ENCODE peak calls at places on chromosomes 13 and 19, in six cellular contexts. B is trophoblast cell, A is IMR-90, C is neuronal stem cell, J is H9, W is H1. M is an unnamed sample.

GRCh38 chr19:9205506-9206113 is 13.8 kb downstream of the OR7D4 start:
- DNase-seq in B (peak; percentile 60), A (peak; percentile 54), C (peak; percentile 5), J (peak; percentile 78), W (peak; percentile 34), M (peak; percentile 49)

GRCh38 chr19:16228637-16229321 is 31.1 kb downstream of the AP1M1 start:
- DNase-seq in B (no peak), A (no peak), C (no peak), J (no peak), W (no peak), M (no peak)

GRCh38 chr19:17468302-17469091 is 1.8 kb upstream of the SLC27A1 start:
- DNase-seq in B (no peak), A (no peak), C (no peak), J (no peak), W (no peak), M (no peak)

GRCh38 chr13:68938639-68939038 is 1169.0 kb upstream of the ATXN8OS start:
- DNase-seq in B (no peak), A (no peak), C (no peak), J (no peak), W (no peak), M (no peak)

GRCh38 chr13:23445794-23446193 is 12.3 kb upstream of the SACS start:
- DNase-seq in B (no peak), A (no peak), C (no peak), J (no peak), W (no peak), M (no peak)

GRCh38 chr13:22214184-22214583 is 543.3 kb downstream of the FGF9 start:
- DNase-seq in B (no peak), A (no peak), C (no peak), J (no peak), W (no peak), M (no peak)

GRCh38 chr19:50679177-50680125 is 30.2 kb downstream of the C19orf81 start:
- DNase-seq in B (peak; percentile 23), A (peak; percentile 66), C (peak; percentile 67), J (peak; percentile 86), W (no peak), M (peak; percentile 8)

GRCh38 chr13:50589651-50590054 is 253.8 kb downstream of the DLEU7 start:
- DNase-seq in B (peak; percentile 40), A (peak; percentile 85), C (no peak), J (no peak), W (no peak), M (peak; percentile 91)

GRCh38 chr13:80742027-80742426 is 401.1 kb upstream of the SPRY2 start:
- DNase-seq in B (no peak), A (no peak), C (no peak), J (no peak), W (no peak), M (peak; percentile 36)

GRCh38 chr19:45607071-45608029 is 5.3 kb upstream of the GPR4 start:
- DNase-seq in B (peak; percentile 64), A (peak; percentile 59), C (peak; percentile 71), J (peak; percentile 90), W (peak; percentile 67), M (peak; percentile 82)

GRCh38 chr13:36480726-36481485 is 48.6 kb downstream of the CCNA1 start:
- DNase-seq in B (no peak), A (no peak), C (no peak), J (no peak), W (no peak), M (no peak)

GRCh38 chr13:77479326-77479725 is 56.2 kb upstream of the SCEL start:
- DNase-seq in B (no peak), A (no peak), C (no peak), J (no peak), W (no peak), M (no peak)

GRCh38 chr13:20997301-20998061 is 63.9 kb downstream of the LATS2 start:
- DNase-seq in B (peak; percentile 70), A (peak; percentile 98), C (no peak), J (peak; percentile 50), W (peak; percentile 19), M (peak; percentile 91)

GRCh38 chr13:98401936-98402335 is 175.0 kb downstream of the STK24 start:
- DNase-seq in B (no peak), A (no peak), C (no peak), J (peak; percentile 10), W (no peak), M (no peak)

GRCh38 chr19:38734426-38735256 is 9.6 kb downstream of the CAPN12 start:
- DNase-seq in B (peak; percentile 55), A (no peak), C (no peak), J (peak; percentile 39), W (no peak), M (peak; percentile 43)

GRCh38 chr19:19670070-19670551 is 1.5 kb downstream of the ZNF101 start:
- DNase-seq in B (peak; percentile 69), A (no peak), C (no peak), J (peak; percentile 61), W (peak; percentile 34), M (peak; percentile 11)

GRCh38 chr19:45772130-45772880 is 3.3 kb upstream of the SIX5 start:
- DNase-seq in B (no peak), A (no peak), C (no peak), J (no peak), W (no peak), M (no peak)

GRCh38 chr13:59533561-59534337 is 630.0 kb downstream of the DIAPH3 start:
- DNase-seq in B (no peak), A (peak; percentile 34), C (no peak), J (no peak), W (no peak), M (peak; percentile 24)

GRCh38 chr13:103692442-103692841 is 626.2 kb upstream of the SLC10A2 start:
- DNase-seq in B (no peak), A (no peak), C (no peak), J (no peak), W (no peak), M (no peak)

GRCh38 chr19:41324231-41324702 is 14.3 kb downstream of the CCDC97 start:
- DNase-seq in B (no peak), A (no peak), C (no peak), J (no peak), W (no peak), M (no peak)

GRCh38 chr19:41322451-41322850 is 12.5 kb downstream of the CCDC97 start:
- DNase-seq in B (no peak), A (no peak), C (no peak), J (no peak), W (no peak), M (no peak)

GRCh38 chr19:41324921-41325639 is 15.1 kb downstream of the CCDC97 start:
- DNase-seq in B (no peak), A (peak; percentile 90), C (no peak), J (peak; percentile 94), W (peak; percentile 65), M (peak; percentile 94)

GRCh38 chr19:41323023-41323422 is 13.1 kb downstream of the CCDC97 start:
- DNase-seq in B (no peak), A (peak; percentile 92), C (no peak), J (no peak), W (no peak), M (peak; percentile 99)

GRCh38 chr19:41323430-41324125 is 13.6 kb downstream of the CCDC97 start:
- DNase-seq in B (peak; percentile 71), A (peak; percentile 98), C (no peak), J (peak; percentile 75), W (no peak), M (peak; percentile 100)
- H3K18ac ChIP-seq in B (peak overlapping the region; percentile 89), A (peak overlapping the region; percentile 76), C (no peak overlapping the region), J (no peak overlapping the region), W (peak overlapping the region; percentile 32), M (peak overlapping the region; percentile 97)

DNA sequence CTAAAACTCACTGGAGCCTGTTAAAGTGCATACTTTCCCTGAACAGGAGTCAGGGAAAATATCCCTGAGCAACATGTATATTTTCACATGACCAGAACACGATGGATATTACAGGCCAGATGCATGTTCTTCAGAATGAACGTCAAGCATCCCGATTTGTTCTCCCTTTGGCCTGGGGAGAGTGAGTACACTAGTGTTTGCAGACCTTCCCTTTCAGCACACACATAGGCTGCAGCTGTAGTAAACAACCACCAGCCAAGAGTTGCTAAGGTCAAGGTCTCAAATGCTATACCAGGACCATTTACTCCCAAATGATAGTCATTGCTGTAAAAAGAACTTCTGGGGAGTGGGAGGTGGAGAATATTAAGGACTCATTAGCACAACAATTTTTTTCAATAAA is 3.0 kb downstream of the KLF12 start:
- DNase-seq in B (no peak), A (no peak), C (no peak), J (no peak), W (no peak), M (peak; percentile 34)
- H3K4me2 ChIP-seq in B (no peak overlapping the region), A (peak overlapping the region; percentile 79), C (no peak overlapping the region), J (no peak overlapping the region), W (no peak overlapping the region), M (no peak overlapping the region)

GRCh38 chr13:62633448-62633847 is 1217.8 kb upstream of the PCDH20 start:
- DNase-seq in B (no peak), A (no peak), C (no peak), J (no peak), W (no peak), M (no peak)
- H2AFZ ChIP-seq in B (no peak overlapping the region), A (no peak overlapping the region), C (no peak overlapping the region), J (no peak overlapping the region), W (no peak overlapping the region), M (no peak overlapping the region)

GRCh38 chr19:2214253-2214652 is 21.9 kb downstream of the PLEKHJ1 start:
- DNase-seq in B (no peak), A (no peak), C (no peak), J (no peak), W (no peak), M (no peak)
- H3K18ac ChIP-seq in B (no peak overlapping the region), A (no peak overlapping the region), C (peak overlapping the region; percentile 17), J (no peak overlapping the region), W (no peak overlapping the region), M (no peak overlapping the region)

M was measured in mesenchymal stem cell.